ENCODE peak calls at places on chromosomes 5 and 9, in four cellular contexts. A is activated CD8-positive, alpha-beta memory T cell treated with anti-CD3 and anti-CD28 coated beads for 48 hours; E is stimulated activated CD8-positive, alpha-beta memory T cell treated with anti-CD3 and anti-CD28 coated beads, Interleukin-15, amount 100 ng/mL, for 24 hours; W is Right ventricle myocardium superior. B is an unnamed sample.

GRCh38 chr9:136648746-136649145 is 14.0 kb upstream of the EGFL7 start:
- DNase-seq in A (no peak), E (no peak), W (peak), B (no peak)

GRCh38 chr5:16411235-16411634 is 54.4 kb downstream of the ZNF622 start:
- DNase-seq in E (no peak), A (no peak), W (no peak), B (no peak)

GRCh38 chr9:95171001-95171400 is 146.5 kb downstream of the FANCC start:
- DNase-seq in E (no peak), W (no peak), A (no peak), B (no peak)

GRCh38 chr9:99385215-99385614 is 163.1 kb downstream of the SEC61B start:
- DNase-seq in A (no peak), E (no peak), W (no peak), B (no peak)

GRCh38 chr9:33510264-33511183 is 13.5 kb upstream of the ANKRD18B start:
- DNase-seq in A (no peak), W (peak), E (no peak), B (peak)

GRCh38 chr5:112636288-112636731 is 101.4 kb upstream of the APC start:
- DNase-seq in W (no peak), A (no peak), E (no peak), B (no peak)

GRCh38 chr9:19208653-19209052 is 21.8 kb upstream of the DENND4C start:
- DNase-seq in A (no peak), W (no peak), E (no peak), B (no peak)

GRCh38 chr5:133910596-133910995 is 57.8 kb downstream of the C5orf15 start:
- DNase-seq in W (peak), A (no peak), E (no peak), B (no peak)

GRCh38 chr5:1414311-1415058 is 30.8 kb downstream of the SLC6A3 start:
- DNase-seq in W (peak), E (no peak), A (no peak), B (no peak)

GRCh38 chr9:129549684-129550083 is 71.2 kb downstream of the C9orf50 start:
- DNase-seq in W (peak), E (no peak), A (no peak), B (no peak)

GRCh38 chr9:89698606-89699005 is 93.8 kb downstream of the GADD45G start:
- DNase-seq in W (no peak), A (no peak), E (no peak), B (no peak)

GRCh38 chr5:50301756-50302155 is 139.3 kb downstream of the EMB start:
- DNase-seq in W (no peak), A (no peak), E (no peak), B (no peak)

GRCh38 chr5:148708854-148709253 is 54.5 kb upstream of the HTR4 start:
- DNase-seq in W (no peak), A (no peak), E (no peak), B (no peak)